ENCODE peak calls at places on chromosomes 7 and 10, in six cellular contexts. N is tibial nerve, H is gastrocnemius medialis, P is bronchial epithelial cell, K is cardiac fibroblast, M is left ventricle myocardium inferior. J is an unnamed sample.

GRCh38 chr7:151745090-151745638 is 131.8 kb downstream of the PRKAG2 start:
- DNase-seq in N (peak; percentile 21), K (peak; percentile 81), H (peak; percentile 99), P (peak; percentile 84), M (peak; percentile 73), J (peak; percentile 95)

GRCh38 chr10:114632869-114633715 is 25.0 kb downstream of the ABLIM1 start:
- DNase-seq in K (peak; percentile 82), H (peak; percentile 71), P (peak; percentile 74), M (peak; percentile 34), N (no peak), J (peak; percentile 92)

GRCh38 chr10:8577681-8578080 is 523.2 kb downstream of the GATA3 start:
- DNase-seq in M (no peak), N (no peak), P (no peak), K (no peak), H (no peak), J (no peak)

GRCh38 chr10:4982764-4983226 is 19.6 kb downstream of the AKR1C1 start:
- DNase-seq in H (no peak), P (peak; percentile 36), K (peak; percentile 53), M (no peak), N (no peak), J (no peak)

GRCh38 chr7:66522518-66522917 is 106.2 kb upstream of the KCTD7 start:
- DNase-seq in H (no peak), K (no peak), M (no peak), N (no peak), P (no peak), J (no peak)

GRCh38 chr10:79351332-79351731 is 4.1 kb downstream of the PPIF start:
- DNase-seq in K (no peak), N (no peak), P (no peak), M (no peak), H (no peak), J (no peak)

GRCh38 chr10:25682203-25682950 is 251.7 kb upstream of the MYO3A start:
- DNase-seq in H (peak; percentile 17), N (no peak), P (peak; percentile 17), K (peak; percentile 66), M (no peak), J (no peak)

GRCh38 chr10:77392851-77393250 is 244.8 kb downstream of the KCNMA1 start:
- DNase-seq in M (no peak), K (peak; percentile 99), P (peak; percentile 99), N (no peak), H (peak; percentile 25), J (peak; percentile 98)

GRCh38 chr7:70698219-70698832 is 433.6 kb upstream of the GALNT17 start:
- DNase-seq in M (no peak), P (peak; percentile 66), N (no peak), H (peak; percentile 37), K (peak; percentile 73), J (peak; percentile 33)

GRCh38 chr10:46016811-46017210 is 13.6 kb downstream of the NCOA4 start:
- DNase-seq in P (no peak), N (no peak), H (no peak), M (no peak), K (no peak), J (no peak)

GRCh38 chr10:103884681-103885139 is 29.3 kb upstream of the SH3PXD2A start:
- DNase-seq in N (no peak), K (peak; percentile 81), M (no peak), H (no peak), P (peak; percentile 77), J (peak; percentile 52)

GRCh38 chr7:68381731-68382130 is 1216.5 kb upstream of the AUTS2 start:
- DNase-seq in N (no peak), K (no peak), M (no peak), H (no peak), P (no peak), J (no peak)

GRCh38 chr10:61554925-61555324 is 101.7 kb upstream of the TMEM26 start:
- DNase-seq in M (no peak), P (no peak), N (no peak), H (no peak), K (peak; percentile 2), J (no peak)

GRCh38 chr7:150820148-150820547 is 19.6 kb downstream of the TMEM176A start:
- DNase-seq in H (no peak), N (no peak), P (no peak), M (no peak), K (no peak), J (no peak)

GRCh38 chr10:61284222-61284890 is 168.8 kb downstream of the TMEM26 start:
- DNase-seq in M (no peak), K (peak; percentile 80), H (no peak), N (no peak), P (peak; percentile 59), J (peak; percentile 64)

GRCh38 chr10:122464158-122464510 is 2.8 kb downstream of the HTRA1 start:
- DNase-seq in H (no peak), N (no peak), P (no peak), M (no peak), K (no peak), J (no peak)
- H3K4me3 ChIP-seq in H (no peak overlapping the region), N (no peak overlapping the region), P (no peak overlapping the region), M (no peak overlapping the region), K (no peak overlapping the region), J (no peak overlapping the region)

GRCh38 chr10:96269438-96270300 is 1.7 kb downstream of the BLNK start:
- DNase-seq in H (no peak), K (no peak), M (no peak), P (no peak), N (no peak), J (no peak)

GRCh38 chr10:96272256-96272985 is 1.1 kb upstream of the BLNK start:
- DNase-seq in M (no peak), H (no peak), N (no peak), K (no peak), P (no peak), J (no peak)

GRCh38 chr10:96271017-96271815 is at the start of gene BLNK:
- DNase-seq in N (peak; percentile 19), H (peak; percentile 73), M (peak; percentile 39), P (peak; percentile 93), K (no peak), J (no peak)

GRCh38 chr10:96268341-96268909 is 2.9 kb downstream of the BLNK start:
- DNase-seq in M (no peak), N (no peak), K (no peak), P (no peak), H (no peak), J (no peak)

GRCh38 chr10:96270564-96270963 is 805 bp downstream of the BLNK start:
- DNase-seq in H (no peak), N (no peak), P (no peak), M (no peak), K (no peak), J (no peak)
- H3K4me3 ChIP-seq in H (no peak overlapping the region), N (no peak overlapping the region), P (peak overlapping the region; percentile 57), M (peak overlapping the region; percentile 21), K (no peak overlapping the region), J (no peak overlapping the region)

GRCh38 chr10:13347235-13348156 is 597 bp downstream of the SEPHS1 start:
- DNase-seq in M (peak; percentile 86), K (peak; percentile 76), H (peak; percentile 84), P (no peak), N (peak; percentile 65), J (no peak)
- H3K4me3 ChIP-seq in M (peak overlapping the region; percentile 74), K (peak overlapping the region; percentile 73), H (peak overlapping the region; percentile 88), P (peak overlapping the region; percentile 71), N (peak overlapping the region; percentile 81), J (peak overlapping the region; percentile 73)

GRCh38 chr10:22475857-22476600 is 130.7 kb downstream of the SPAG6 start:
- DNase-seq in K (peak; percentile 6), M (no peak), N (no peak), H (no peak), P (no peak), J (no peak)

GRCh38 chr10:22478555-22479334 is 133.4 kb downstream of the SPAG6 start:
- DNase-seq in P (no peak), H (no peak), K (no peak), M (no peak), N (no peak), J (no peak)

GRCh38 chr10:22477365-22478287 is 132.3 kb downstream of the SPAG6 start:
- DNase-seq in M (no peak), H (no peak), N (no peak), P (no peak), K (no peak), J (no peak)

GRCh38 chr10:22475527-22475856 is 130.2 kb downstream of the SPAG6 start:
- DNase-seq in N (no peak), P (no peak), K (no peak), H (no peak), M (no peak), J (no peak)

GRCh38 chr10:22476601-22477364 is 131.5 kb downstream of the SPAG6 start:
- DNase-seq in M (no peak), P (no peak), K (no peak), H (no peak), N (no peak), J (no peak)
- H3K4me3 ChIP-seq in M (peak overlapping the region; percentile 63), P (no peak overlapping the region), K (no peak overlapping the region), H (peak overlapping the region; percentile 50), N (peak overlapping the region; percentile 40), J (no peak overlapping the region)

GRCh38 chr10:31399631-31400030 is 80.6 kb downstream of the ZEB1 start:
- DNase-seq in H (peak; percentile 85), K (no peak), M (peak; percentile 41), N (no peak), P (peak; percentile 29), J (no peak)
- H3K4me3 ChIP-seq in H (no peak overlapping the region), K (no peak overlapping the region), M (peak overlapping the region; percentile 3), N (no peak overlapping the region), P (no peak overlapping the region), J (no peak overlapping the region)

GRCh38 chr7:20214132-20214531 is 3.1 kb downstream of the MACC1 start:
- DNase-seq in P (no peak), M (no peak), N (no peak), K (no peak), H (no peak), J (no peak)
- H3K4me3 ChIP-seq in P (no peak overlapping the region), M (no peak overlapping the region), N (no peak overlapping the region), K (no peak overlapping the region), H (no peak overlapping the region), J (no peak overlapping the region)

J was measured in Panc1.